ENCODE peak calls at places on chromosome 17, in ten cellular contexts. One of them, this sample, is unnamed.

GRCh38 chr17:77435272-77436057 is 294.7 kb downstream of the SEC14L1 start:
- DNase-seq in T-cell: peak; percentile 49
- DNase-seq in skeletal muscle cell: no peak
- DNase-seq in NCI-H1105: no peak
- DNase-seq in neural progenitor cell: peak; percentile 78
- DNase-seq in T-helper 2 cell: peak; percentile 36
- DNase-seq in NCI-H510A treated with DMSO at 0.1 percent for 48 hours: no peak
- DNase-seq in iris pigment epithelial cell: no peak
- DNase-seq in hepatocyte: no peak
- DNase-seq in ascending aorta: no peak
- DNase-seq in this sample: no peak

GRCh38 chr17:73184133-73184993 is 8.5 kb upstream of the COG1 start:
- DNase-seq in NCI-H1105: no peak
- DNase-seq in T-helper 2 cell: no peak
- DNase-seq in iris pigment epithelial cell: no peak
- DNase-seq in skeletal muscle cell: no peak
- DNase-seq in NCI-H510A treated with DMSO at 0.1 percent for 48 hours: no peak
- DNase-seq in ascending aorta: no peak
- DNase-seq in T-cell: no peak
- DNase-seq in hepatocyte: no peak
- DNase-seq in neural progenitor cell: no peak
- DNase-seq in this sample: no peak

GRCh38 chr17:61456688-61457225 is 4.5 kb downstream of the TBX4 start:
- DNase-seq in NCI-H510A treated with DMSO at 0.1 percent for 48 hours: no peak
- DNase-seq in iris pigment epithelial cell: no peak
- DNase-seq in skeletal muscle cell: no peak
- DNase-seq in hepatocyte: no peak
- DNase-seq in T-cell: no peak
- DNase-seq in ascending aorta: no peak
- DNase-seq in T-helper 2 cell: no peak
- DNase-seq in neural progenitor cell: peak; percentile 52
- DNase-seq in NCI-H1105: no peak
- DNase-seq in this sample: no peak

GRCh38 chr17:20823890-20824289 is 218.9 kb downstream of the USP22 start:
- DNase-seq in neural progenitor cell: no peak
- DNase-seq in ascending aorta: no peak
- DNase-seq in NCI-H510A treated with DMSO at 0.1 percent for 48 hours: no peak
- DNase-seq in NCI-H1105: no peak
- DNase-seq in T-helper 2 cell: no peak
- DNase-seq in T-cell: no peak
- DNase-seq in hepatocyte: no peak
- DNase-seq in skeletal muscle cell: no peak
- DNase-seq in iris pigment epithelial cell: no peak
- DNase-seq in this sample: no peak

GRCh38 chr17:73430848-73431247 is 119.0 kb upstream of the CDC42EP4 start:
- DNase-seq in hepatocyte: no peak
- DNase-seq in NCI-H1105: peak; percentile 2
- DNase-seq in T-helper 2 cell: no peak
- DNase-seq in neural progenitor cell: no peak
- DNase-seq in T-cell: no peak
- DNase-seq in skeletal muscle cell: no peak
- DNase-seq in NCI-H510A treated with DMSO at 0.1 percent for 48 hours: peak; percentile 80
- DNase-seq in iris pigment epithelial cell: peak; percentile 11
- DNase-seq in ascending aorta: no peak
- DNase-seq in this sample: no peak

GRCh38 chr17:27446569-27447301 is 9.5 kb upstream of the KSR1 start:
- DNase-seq in ascending aorta: no peak
- DNase-seq in NCI-H1105: no peak
- DNase-seq in T-cell: no peak
- DNase-seq in NCI-H510A treated with DMSO at 0.1 percent for 48 hours: no peak
- DNase-seq in skeletal muscle cell: peak; percentile 84
- DNase-seq in iris pigment epithelial cell: peak; percentile 97
- DNase-seq in hepatocyte: peak; percentile 68
- DNase-seq in neural progenitor cell: no peak
- DNase-seq in T-helper 2 cell: no peak
- DNase-seq in this sample: no peak

GRCh38 chr17:3921853-3922319 is 5.6 kb upstream of the P2RX1 start:
- DNase-seq in skeletal muscle cell: no peak
- DNase-seq in T-helper 2 cell: no peak
- DNase-seq in neural progenitor cell: no peak
- DNase-seq in iris pigment epithelial cell: no peak
- DNase-seq in NCI-H510A treated with DMSO at 0.1 percent for 48 hours: no peak
- DNase-seq in ascending aorta: no peak
- DNase-seq in NCI-H1105: no peak
- DNase-seq in hepatocyte: no peak
- DNase-seq in T-cell: no peak
- DNase-seq in this sample: no peak

GRCh38 chr17:75575728-75576127 is 11.9 kb upstream of the MYO15B start:
- DNase-seq in NCI-H1105: no peak
- DNase-seq in hepatocyte: peak; percentile 5
- DNase-seq in neural progenitor cell: no peak
- DNase-seq in ascending aorta: no peak
- DNase-seq in NCI-H510A treated with DMSO at 0.1 percent for 48 hours: no peak
- DNase-seq in iris pigment epithelial cell: no peak
- DNase-seq in T-cell: no peak
- DNase-seq in T-helper 2 cell: no peak
- DNase-seq in skeletal muscle cell: no peak
- DNase-seq in this sample: no peak

GRCh38 chr17:65914784-65915342 is 277.1 kb downstream of the CEP112 start:
- DNase-seq in NCI-H1105: no peak
- DNase-seq in NCI-H510A treated with DMSO at 0.1 percent for 48 hours: no peak
- DNase-seq in hepatocyte: no peak
- DNase-seq in skeletal muscle cell: no peak
- DNase-seq in T-cell: no peak
- DNase-seq in ascending aorta: no peak
- DNase-seq in neural progenitor cell: no peak
- DNase-seq in iris pigment epithelial cell: peak; percentile 5
- DNase-seq in T-helper 2 cell: no peak
- DNase-seq in this sample: no peak

GRCh38 chr17:80727409-80727755 is 182.7 kb downstream of the RPTOR start:
- DNase-seq in iris pigment epithelial cell: no peak
- DNase-seq in T-helper 2 cell: no peak
- DNase-seq in ascending aorta: no peak
- DNase-seq in T-cell: no peak
- DNase-seq in hepatocyte: no peak
- DNase-seq in NCI-H1105: no peak
- DNase-seq in skeletal muscle cell: no peak
- DNase-seq in NCI-H510A treated with DMSO at 0.1 percent for 48 hours: no peak
- DNase-seq in neural progenitor cell: no peak
- DNase-seq in this sample: no peak

GRCh38 chr17:62703776-62704380 is 76.4 kb downstream of the MRC2 start:
- DNase-seq in ascending aorta: no peak
- DNase-seq in T-cell: peak; percentile 47
- DNase-seq in iris pigment epithelial cell: peak; percentile 52
- DNase-seq in T-helper 2 cell: peak; percentile 52
- DNase-seq in NCI-H1105: peak; percentile 37
- DNase-seq in hepatocyte: peak; percentile 88
- DNase-seq in skeletal muscle cell: no peak
- DNase-seq in NCI-H510A treated with DMSO at 0.1 percent for 48 hours: peak; percentile 70
- DNase-seq in neural progenitor cell: peak; percentile 92
- DNase-seq in this sample: peak; percentile 77

GRCh38 chr17:8397636-8398035 is at the start of gene RNF222:
- DNase-seq in ascending aorta: no peak
- DNase-seq in neural progenitor cell: no peak
- DNase-seq in iris pigment epithelial cell: no peak
- DNase-seq in skeletal muscle cell: no peak
- DNase-seq in hepatocyte: no peak
- DNase-seq in NCI-H510A treated with DMSO at 0.1 percent for 48 hours: no peak
- DNase-seq in T-helper 2 cell: no peak
- DNase-seq in NCI-H1105: no peak
- DNase-seq in T-cell: no peak
- DNase-seq in this sample: no peak

GRCh38 chr17:6927290-6927844 is 68.5 kb upstream of the ALOX12 start:
- DNase-seq in ascending aorta: no peak
- DNase-seq in NCI-H510A treated with DMSO at 0.1 percent for 48 hours: no peak
- DNase-seq in T-helper 2 cell: no peak
- DNase-seq in T-cell: no peak
- DNase-seq in NCI-H1105: no peak
- DNase-seq in skeletal muscle cell: peak; percentile 40
- DNase-seq in hepatocyte: no peak
- DNase-seq in iris pigment epithelial cell: peak; percentile 83
- DNase-seq in neural progenitor cell: no peak
- DNase-seq in this sample: peak; percentile 24

GRCh38 chr17:45332505-45332904 is 15.7 kb upstream of the MAP3K14 start:
- DNase-seq in ascending aorta: no peak
- DNase-seq in NCI-H1105: no peak
- DNase-seq in iris pigment epithelial cell: no peak
- DNase-seq in T-helper 2 cell: no peak
- DNase-seq in T-cell: no peak
- DNase-seq in hepatocyte: no peak
- DNase-seq in NCI-H510A treated with DMSO at 0.1 percent for 48 hours: no peak
- DNase-seq in neural progenitor cell: no peak
- DNase-seq in skeletal muscle cell: no peak
- DNase-seq in this sample: no peak

GRCh38 chr17:43846963-43847369 is at the start of gene CD300LG:
- DNase-seq in neural progenitor cell: peak; percentile 16
- DNase-seq in T-cell: no peak
- DNase-seq in NCI-H1105: no peak
- DNase-seq in skeletal muscle cell: no peak
- DNase-seq in NCI-H510A treated with DMSO at 0.1 percent for 48 hours: no peak
- DNase-seq in hepatocyte: no peak
- DNase-seq in ascending aorta: no peak
- DNase-seq in T-helper 2 cell: no peak
- DNase-seq in iris pigment epithelial cell: no peak
- DNase-seq in this sample: no peak

GRCh38 chr17:73538445-73538844 is 105.8 kb downstream of the SDK2 start:
- DNase-seq in skeletal muscle cell: no peak
- DNase-seq in T-cell: no peak
- DNase-seq in neural progenitor cell: no peak
- DNase-seq in hepatocyte: no peak
- DNase-seq in iris pigment epithelial cell: no peak
- DNase-seq in NCI-H1105: no peak
- DNase-seq in NCI-H510A treated with DMSO at 0.1 percent for 48 hours: no peak
- DNase-seq in T-helper 2 cell: no peak
- DNase-seq in ascending aorta: no peak
- DNase-seq in this sample: no peak

GRCh38 chr17:77332981-77333685 is 192.4 kb downstream of the SEC14L1 start:
- DNase-seq in neural progenitor cell: no peak
- DNase-seq in skeletal muscle cell: peak; percentile 70
- DNase-seq in iris pigment epithelial cell: peak; percentile 89
- DNase-seq in T-helper 2 cell: no peak
- DNase-seq in hepatocyte: no peak
- DNase-seq in T-cell: no peak
- DNase-seq in NCI-H510A treated with DMSO at 0.1 percent for 48 hours: no peak
- DNase-seq in ascending aorta: no peak
- DNase-seq in NCI-H1105: no peak
- DNase-seq in this sample: peak; percentile 61